ENCODE peak calls at places on chromosomes 1 and 21, in ten cellular contexts. U, O, Z, W, E, L, Q, G, N and J are unnamed samples.

GRCh38 chr1:156583821-156584622 is 4.5 kb downstream of the TTC24 start:
- DNase-seq in Q (peak; percentile 85), E (peak; percentile 93), U (peak; percentile 74), G (no peak), Z (peak; percentile 72), L (peak; percentile 93), O (peak; percentile 80), W (peak; percentile 65), N (peak; percentile 95), J (no peak)

GRCh38 chr1:6960291-6960758 is 175.1 kb downstream of the CAMTA1 start:
- DNase-seq in N (peak; percentile 96), L (no peak), W (peak; percentile 70), U (no peak), G (peak; percentile 31), E (no peak), O (no peak), Q (no peak), Z (peak; percentile 63), J (no peak)

GRCh38 chr1:9100471-9101043 is 28.3 kb downstream of the GPR157 start:
- DNase-seq in L (peak; percentile 50), U (no peak), Z (peak; percentile 77), G (no peak), O (no peak), W (no peak), E (no peak), N (no peak), Q (no peak), J (no peak)

GRCh38 chr1:197439708-197440107 is 171.7 kb downstream of the CRB1 start:
- DNase-seq in Q (no peak), O (no peak), Z (peak; percentile 34), E (no peak), U (no peak), G (no peak), N (no peak), L (no peak), W (no peak), J (no peak)

GRCh38 chr1:67429528-67430357 is 459 bp downstream of the SERBP1 start:
- DNase-seq in Q (peak; percentile 31), N (peak; percentile 27), W (no peak), G (peak; percentile 77), L (peak; percentile 17), U (no peak), Z (no peak), E (peak; percentile 47), O (no peak), J (no peak)

GRCh38 chr1:5992814-5993552 is 758 bp upstream of the NPHP4 start:
- DNase-seq in U (no peak), Z (no peak), W (no peak), N (peak; percentile 24), Q (no peak), O (no peak), L (no peak), G (peak; percentile 69), E (peak; percentile 32), J (no peak)

GRCh38 chr1:95650631-95651030 is 416.6 kb downstream of the RWDD3 start:
- DNase-seq in E (no peak), N (peak; percentile 4), L (peak; percentile 15), Z (no peak), Q (no peak), O (no peak), G (no peak), U (no peak), W (no peak), J (no peak)

GRCh38 chr1:42734201-42735035 is 5.6 kb downstream of the CLDN19 start:
- DNase-seq in L (no peak), W (no peak), Q (no peak), E (no peak), O (no peak), Z (no peak), U (no peak), N (no peak), G (no peak), J (no peak)

GRCh38 chr1:198265073-198265661 is 108.4 kb downstream of the NEK7 start:
- DNase-seq in G (no peak), W (no peak), L (peak; percentile 79), O (no peak), U (no peak), N (no peak), Q (peak; percentile 26), E (no peak), Z (peak; percentile 59), J (no peak)

GRCh38 chr1:93847811-93848288 is 31.2 kb downstream of the DNTTIP2 start:
- DNase-seq in Z (peak; percentile 65), E (peak; percentile 72), G (peak; percentile 90), O (peak; percentile 57), N (peak; percentile 66), L (peak; percentile 81), U (peak; percentile 46), Q (peak; percentile 63), W (no peak), J (no peak)

GRCh38 chr1:168134132-168135041 is 2.3 kb downstream of the GPR161 start:
- DNase-seq in E (no peak), N (no peak), W (no peak), Q (no peak), Z (no peak), G (no peak), O (no peak), U (no peak), L (no peak), J (no peak)

GRCh38 chr1:101080859-101081258 is 55.3 kb upstream of the DPH5 start:
- DNase-seq in E (no peak), G (no peak), L (no peak), Q (no peak), N (no peak), O (no peak), U (no peak), Z (no peak), W (no peak), J (no peak)
- TF ChIP-seq CTCF in E (no peak), G (no peak), L (no peak), Q (no peak), N (no peak), O (no peak), U (no peak), Z (no peak), W (no peak), J (no peak)

GRCh38 chr1:26475989-26476388 is 3.7 kb downstream of the HMGN2 start:
- DNase-seq in U (no peak), L (no peak), G (no peak), O (no peak), W (no peak), Q (no peak), Z (no peak), E (no peak), N (no peak), J (no peak)
- TF ChIP-seq CTCF in U (no peak), L (no peak), G (no peak), O (no peak), W (no peak), Q (no peak), Z (no peak), E (no peak), N (no peak), J (no peak)

DNA sequence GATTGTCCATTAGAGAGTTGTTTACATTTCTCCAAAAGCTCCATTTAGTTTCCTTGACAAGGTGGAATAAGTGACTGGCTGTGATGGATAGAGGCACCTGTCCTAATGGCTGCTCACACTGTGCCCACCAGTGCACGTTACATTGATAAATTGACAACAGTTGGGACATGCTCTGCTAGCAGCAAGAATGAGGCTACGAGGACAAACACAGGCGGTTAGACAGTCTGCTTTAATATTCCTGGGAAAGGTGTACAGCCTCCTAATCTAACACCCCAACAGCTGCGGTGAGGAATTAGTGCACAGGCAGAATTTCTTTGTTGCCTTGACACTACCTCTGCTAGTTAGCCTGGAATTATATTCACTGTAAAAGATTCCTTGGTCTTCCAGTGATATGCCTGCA is 354.9 kb downstream of the LMO4 start:
- DNase-seq in E (no peak), N (no peak), Q (no peak), O (no peak), Z (no peak), U (no peak), G (no peak), L (no peak), W (no peak), J (no peak)
- TF ChIP-seq CTCF in E (no peak), N (no peak), Q (no peak), O (no peak), Z (no peak), U (no peak), G (no peak), L (no peak), W (no peak), J (no peak)

DNA sequence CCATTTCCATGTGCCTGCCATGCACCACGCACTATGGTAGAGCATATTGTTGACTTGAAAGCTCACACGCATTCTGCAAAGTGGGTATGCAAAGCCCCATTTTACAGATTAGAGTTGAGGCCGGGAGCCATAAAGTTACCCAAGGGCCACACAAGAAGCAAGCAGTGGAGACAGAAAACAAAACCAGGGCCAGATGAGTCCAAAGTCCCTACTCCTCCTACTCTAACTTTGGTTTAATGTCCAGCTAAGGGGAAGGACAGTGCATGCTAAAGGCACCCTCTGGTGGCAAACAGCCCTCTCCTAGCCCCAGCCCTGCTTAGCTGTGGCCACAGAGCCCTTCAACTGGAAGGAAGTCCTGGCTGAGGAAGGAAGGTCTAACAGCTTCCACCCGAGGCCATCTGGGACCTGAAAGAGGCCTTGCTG is 74.9 kb downstream of the SLC66A1 start:
- DNase-seq in E (no peak), U (no peak), O (no peak), G (peak; percentile 12), L (no peak), Q (no peak), Z (no peak), W (no peak), N (no peak), J (no peak)
- TF ChIP-seq CTCF in E (no peak), U (no peak), O (no peak), G (peak; percentile 20), L (no peak), Q (no peak), Z (no peak), W (no peak), N (no peak), J (no peak)

GRCh38 chr21:26842976-26843911 is 2.0 kb downstream of the ADAMTS1 start:
- DNase-seq in N (peak; percentile 96), Q (peak; percentile 87), Z (peak; percentile 94), L (peak; percentile 98), O (no peak), W (peak; percentile 90), G (peak; percentile 96), U (peak; percentile 93), E (no peak), J (peak; percentile 94)
- TF ChIP-seq CTCF in N (peak; percentile 35), Q (no peak), Z (peak; percentile 44), L (peak; percentile 39), O (no peak), W (peak; percentile 39), G (no peak), U (peak; percentile 20), E (no peak), J (peak; percentile 41)

GRCh38 chr1:244599937-244600350 is 53.0 kb upstream of the DESI2 start:
- DNase-seq in G (no peak), W (peak; percentile 67), U (no peak), N (peak; percentile 98), E (peak; percentile 68), O (peak; percentile 60), Q (peak; percentile 37), L (peak; percentile 97), Z (peak; percentile 97), J (peak; percentile 97)

GRCh38 chr1:244603498-244603897 is 49.4 kb upstream of the DESI2 start:
- DNase-seq in L (peak; percentile 56), Q (no peak), N (peak; percentile 82), E (peak; percentile 27), U (no peak), O (peak; percentile 20), W (no peak), Z (peak; percentile 16), G (no peak), J (peak; percentile 4)

GRCh38 chr1:244601336-244601735 is 51.6 kb upstream of the DESI2 start:
- DNase-seq in U (no peak), Z (no peak), Q (no peak), N (no peak), W (no peak), O (no peak), G (no peak), E (no peak), L (no peak), J (peak; percentile 28)

GRCh38 chr1:244605835-244606234 is 47.1 kb upstream of the DESI2 start:
- DNase-seq in Z (no peak), G (no peak), E (no peak), W (no peak), Q (no peak), U (no peak), N (no peak), O (no peak), L (no peak), J (no peak)
- TF ChIP-seq CTCF in Z (no peak), G (no peak), E (no peak), W (no peak), Q (no peak), U (no peak), N (no peak), O (no peak), L (no peak), J (no peak)